ENCODE peak calls at places on chromosomes 6 and 20, in eight cellular contexts. W is stimulated activated naive B cell treated with anti-CD40 and anti-IgM and Interleukin-4, amounts not matched to agents 10 μg/mL and 1 μg/mL and 100 μg/mL, for 72 hours; K is stimulated activated CD4-positive, alpha-beta T cell treated with anti-CD3 and anti-CD28 coated beads, Interleukin-4, amount 100 ng/mL, for 1 hour; N is DMS153; C is left cardiac atrium; J is Right ventricle myocardium inferior; A is COR-L47; R is activated T-cell treated with anti-CD3 and anti-CD28 coated beads, Interleukin-2, amount 50 U/mL, for 4 hours. S is an unnamed sample.

GRCh38 chr20:53718142-53718481 is 124.5 kb upstream of the ZNF217 start:
- DNase-seq in W (no peak), K (no peak), N (no peak), C (no peak), J (no peak), A (no peak), R (no peak), S (peak)

GRCh38 chr6:142731611-142732010 is 213.4 kb downstream of the HIVEP2 start:
- DNase-seq in W (no peak), K (no peak), N (no peak), C (no peak), J (no peak), A (no peak), R (no peak), S (no peak)

GRCh38 chr6:132527791-132528190 is 10.3 kb upstream of the TAAR9 start:
- DNase-seq in W (no peak), K (no peak), N (peak), C (no peak), J (peak), A (no peak), R (no peak), S (no peak)

GRCh38 chr6:106192824-106193223 is 106.7 kb downstream of the PRDM1 start:
- DNase-seq in W (no peak), K (no peak), N (no peak), C (no peak), J (no peak), A (no peak), R (no peak), S (no peak)

GRCh38 chr20:6492396-6493055 is 275.0 kb upstream of the BMP2 start:
- DNase-seq in W (no peak), K (no peak), N (peak), C (no peak), J (no peak), A (no peak), R (no peak), S (no peak)

GRCh38 chr20:37331060-37331857 is 14.7 kb upstream of the SRC start:
- DNase-seq in W (no peak), K (no peak), N (no peak), C (no peak), J (no peak), A (no peak), R (no peak), S (no peak)

GRCh38 chr20:19121463-19121862 is 91.0 kb upstream of the SLC24A3 start:
- DNase-seq in W (no peak), K (no peak), N (no peak), C (no peak), J (no peak), A (no peak), R (no peak), S (no peak)

GRCh38 chr6:139882234-139882633 is 507.8 kb upstream of the CITED2 start:
- DNase-seq in W (no peak), K (no peak), N (no peak), C (no peak), J (no peak), A (no peak), R (no peak), S (no peak)

GRCh38 chr6:122871079-122871478 is 82.0 kb downstream of the SMPDL3A start:
- DNase-seq in W (no peak), K (no peak), N (no peak), C (no peak), J (no peak), A (no peak), R (no peak), S (no peak)

GRCh38 chr20:19552144-19552895 is 205.7 kb upstream of the RIN2 start:
- DNase-seq in W (no peak), K (no peak), N (no peak), C (no peak), J (no peak), A (no peak), R (no peak), S (no peak)

GRCh38 chr6:31186052-31186734 is 15.7 kb upstream of the POU5F1 start:
- DNase-seq in W (no peak), K (no peak), N (no peak), C (peak), J (peak), A (no peak), R (no peak), S (no peak)

GRCh38 chr6:7671581-7671980 is 54.3 kb upstream of the BMP6 start:
- DNase-seq in W (no peak), K (no peak), N (no peak), C (no peak), J (no peak), A (no peak), R (no peak), S (no peak)

S was measured in mesenteric fat pad.